ENCODE peak calls at places on chromosomes 12 and 14, in eight cellular contexts. N is fibroblast of mammary gland, J is epithelial cell of esophagus, P is heart right ventricle, V is SK-N-SH, K is A549, I is adipocyte, G is GM23248. D is an unnamed sample.

GRCh38 chr14:76007852-76008251 is 22.3 kb downstream of the IFT43 start:
- DNase-seq in I (no peak), K (no peak), P (no peak), G (peak; percentile 72), V (no peak), N (peak; percentile 53), J (no peak), D (no peak)

GRCh38 chr12:31868980-31869379 is 90.2 kb upstream of the RESF1 start:
- DNase-seq in G (peak; percentile 56), P (peak; percentile 36), N (peak; percentile 48), V (peak; percentile 40), K (peak; percentile 46), I (peak; percentile 9), J (peak; percentile 75), D (peak; percentile 62)

GRCh38 chr14:36856095-36856878 is 194.6 kb downstream of the PAX9 start:
- DNase-seq in G (peak; percentile 20), J (peak; percentile 50), V (no peak), K (no peak), N (no peak), I (no peak), P (no peak), D (no peak)

GRCh38 chr12:109606261-109607028 is 32.9 kb downstream of the MVK start:
- DNase-seq in I (peak; percentile 8), J (no peak), N (no peak), G (no peak), P (peak; percentile 44), V (peak; percentile 89), K (no peak), D (no peak)

GRCh38 chr12:107092669-107093546 is 441 bp downstream of the CRY1 start:
- DNase-seq in G (peak; percentile 80), P (no peak), N (peak; percentile 36), K (peak; percentile 43), J (peak; percentile 63), V (peak; percentile 52), I (peak; percentile 80), D (peak; percentile 71)

GRCh38 chr12:109274381-109274780 is 34.7 kb downstream of the FOXN4 start:
- DNase-seq in N (no peak), P (no peak), V (no peak), J (no peak), G (no peak), K (no peak), I (no peak), D (no peak)

GRCh38 chr12:28967426-28967825 is 181.7 kb upstream of the FAR2 start:
- DNase-seq in G (no peak), J (no peak), V (no peak), P (no peak), N (no peak), K (no peak), I (no peak), D (no peak)

GRCh38 chr12:80226576-80226975 is 127.2 kb downstream of the OTOGL start:
- DNase-seq in P (no peak), G (peak; percentile 69), I (no peak), V (no peak), J (peak; percentile 61), K (no peak), N (peak; percentile 62), D (peak; percentile 21)

GRCh38 chr14:50943943-50944646 is at the start of gene PYGL:
- DNase-seq in I (peak; percentile 87), P (peak; percentile 80), G (peak; percentile 88), V (peak; percentile 84), J (peak; percentile 80), N (peak; percentile 53), K (peak; percentile 77), D (peak; percentile 73)

GRCh38 chr12:1842183-1842904 is 22.0 kb downstream of the LRTM2 start:
- DNase-seq in G (no peak), N (no peak), I (no peak), J (no peak), V (no peak), K (no peak), P (no peak), D (no peak)

GRCh38 chr14:64714432-64715025 is 10.3 kb downstream of the PLEKHG3 start:
- DNase-seq in I (no peak), V (no peak), K (no peak), P (no peak), J (no peak), N (no peak), G (no peak), D (no peak)

GRCh38 chr12:4141344-4142270 is 132.0 kb upstream of the CCND2 start:
- DNase-seq in P (no peak), N (peak; percentile 24), K (no peak), I (no peak), G (no peak), V (no peak), J (no peak), D (no peak)

GRCh38 chr14:65637780-65638179 is 225.2 kb downstream of the FUT8 start:
- DNase-seq in K (no peak), I (no peak), J (peak; percentile 82), V (no peak), P (no peak), N (peak; percentile 54), G (peak; percentile 25), D (no peak)

GRCh38 chr12:106646472-106646871 is 63.7 kb downstream of the RFX4 start:
- DNase-seq in P (no peak), K (no peak), V (no peak), G (no peak), I (no peak), J (peak; percentile 71), N (no peak), D (no peak)

GRCh38 chr14:60573943-60574496 is 65.1 kb downstream of the SIX6 start:
- DNase-seq in N (peak; percentile 84), G (peak; percentile 90), P (no peak), J (no peak), K (no peak), V (no peak), I (peak; percentile 97), D (no peak)

GRCh38 chr12:64181504-64182291 is 40.4 kb downstream of the KICS2 start:
- DNase-seq in K (peak; percentile 90), V (peak; percentile 50), J (peak; percentile 98), P (no peak), I (peak; percentile 95), G (peak; percentile 98), N (peak; percentile 99), D (peak; percentile 91)

GRCh38 chr12:55743131-55743921 is 404 bp downstream of the GDF11 start:
- DNase-seq in P (peak; percentile 65), N (peak; percentile 66), K (peak; percentile 82), J (peak; percentile 72), I (peak; percentile 82), V (peak; percentile 91), G (peak; percentile 87), D (peak; percentile 79)

GRCh38 chr12:3453947-3454675 is 36.9 kb upstream of the PRMT8 start:
- DNase-seq in V (no peak), N (peak; percentile 60), P (no peak), J (peak; percentile 98), G (peak; percentile 74), I (peak; percentile 12), K (peak; percentile 8), D (peak; percentile 38)

GRCh38 chr12:78671295-78671694 is 193.3 kb upstream of the SYT1 start:
- DNase-seq in G (peak; percentile 17), J (peak; percentile 79), N (peak; percentile 85), I (peak; percentile 91), P (no peak), V (no peak), K (peak; percentile 62), D (peak; percentile 67)

GRCh38 chr14:55094630-55095157 is 34.4 kb upstream of the LGALS3 start:
- DNase-seq in P (no peak), K (no peak), V (no peak), I (peak; percentile 62), N (peak; percentile 83), J (peak; percentile 84), G (peak; percentile 73), D (peak; percentile 66)

GRCh38 chr14:22555573-22556011 is 33.4 kb downstream of the DAD1 start:
- DNase-seq in P (no peak), G (peak; percentile 19), I (no peak), N (peak; percentile 29), J (peak; percentile 63), K (no peak), V (no peak), D (no peak)

GRCh38 chr12:91778938-91779400 is 366.7 kb downstream of the BTG1 start:
- DNase-seq in P (no peak), J (peak; percentile 98), G (peak; percentile 93), N (peak; percentile 96), I (peak; percentile 83), K (peak; percentile 96), V (no peak), D (peak; percentile 94)
- H3K4me3 ChIP-seq in P (no peak overlapping the region), J (no peak overlapping the region), G (peak overlapping the region; percentile 59), N (no peak overlapping the region), I (peak overlapping the region; percentile 46), K (peak overlapping the region; percentile 25), V (no peak overlapping the region), D (peak overlapping the region; percentile 10)

GRCh38 chr12:12240671-12241345 is 26.0 kb downstream of the LRP6 start:
- DNase-seq in V (peak; percentile 18), G (peak; percentile 44), K (peak; percentile 21), N (peak; percentile 58), P (no peak), I (no peak), J (peak; percentile 50), D (no peak)
- H3K4me3 ChIP-seq in V (no peak overlapping the region), G (no peak overlapping the region), K (no peak overlapping the region), N (no peak overlapping the region), P (no peak overlapping the region), I (peak overlapping the region; percentile 23), J (no peak overlapping the region), D (no peak overlapping the region)

GRCh38 chr14:96205994-96206392 is 1.4 kb downstream of the BDKRB2 start:
- DNase-seq in J (no peak), I (no peak), V (no peak), N (no peak), P (no peak), G (peak; percentile 65), K (no peak), D (no peak)

GRCh38 chr14:96205059-96205993 is 687 bp downstream of the BDKRB2 start:
- DNase-seq in I (no peak), P (no peak), G (peak; percentile 32), K (no peak), J (peak; percentile 88), V (no peak), N (no peak), D (no peak)

GRCh38 chr14:96203635-96204034 is 1.0 kb upstream of the BDKRB2 start:
- DNase-seq in V (no peak), N (no peak), J (peak; percentile 46), G (no peak), P (no peak), K (no peak), I (no peak), D (no peak)

GRCh38 chr14:96203116-96203515 is 1.5 kb upstream of the BDKRB2 start:
- DNase-seq in I (no peak), J (no peak), V (no peak), K (no peak), P (no peak), G (no peak), N (no peak), D (no peak)

GRCh38 chr14:96204151-96205058 is at the start of gene BDKRB2:
- DNase-seq in V (peak; percentile 91), I (peak; percentile 96), N (peak; percentile 82), P (peak; percentile 42), K (peak; percentile 76), G (peak; percentile 95), J (peak; percentile 87), D (peak; percentile 90)
- H3K4me3 ChIP-seq in V (peak within 1 kb of the TSS; percentile 64), I (peak within 1 kb of the TSS; percentile 84), N (peak within 1 kb of the TSS; percentile 73), P (peak within 1 kb of the TSS; percentile 27), K (peak within 1 kb of the TSS; percentile 76), G (peak within 1 kb of the TSS; percentile 86), J (peak within 1 kb of the TSS; percentile 80), D (peak within 1 kb of the TSS; percentile 68)

DNA sequence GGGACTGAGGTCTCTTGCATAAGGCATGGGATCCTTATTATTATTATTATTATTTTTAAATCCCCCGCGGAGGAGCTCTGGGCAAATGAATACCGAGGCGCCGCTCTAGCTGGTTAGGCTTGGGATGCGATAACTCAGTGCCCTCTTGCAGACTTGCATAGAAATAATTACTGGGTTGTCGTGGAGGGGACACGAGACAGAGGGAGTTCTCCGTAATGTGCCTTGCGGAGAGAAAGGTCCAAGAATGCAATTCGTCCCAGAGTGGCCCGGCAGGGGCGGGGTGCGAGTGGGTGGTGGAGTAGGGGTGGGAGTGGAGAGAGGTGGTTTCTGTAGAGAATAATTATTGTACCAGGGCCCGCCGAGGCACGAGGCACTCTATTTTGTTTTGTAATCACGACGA is 2.5 kb upstream of the TBX5 start:
- DNase-seq in K (no peak), G (peak; percentile 77), N (no peak), P (no peak), I (no peak), J (no peak), V (no peak), D (no peak)
- H3K4me3 ChIP-seq in K (no peak overlapping the region), G (peak overlapping the region; percentile 91), N (peak overlapping the region; percentile 65), P (peak overlapping the region; percentile 70), I (peak overlapping the region; percentile 80), J (no peak overlapping the region), V (no peak overlapping the region), D (peak overlapping the region; percentile 70)